ENCODE peak calls at places on chromosomes 11 and 22, in seven cellular contexts. One of them, this sample, is unnamed.

GRCh38 chr11:118342503-118343161 is at the start of gene CD3D:
- DNase-seq in cardiac fibroblast: no peak
- DNase-seq in AG04449: no peak
- DNase-seq in stomach: no peak
- DNase-seq in lung: no peak
- DNase-seq in GM12878: no peak
- DNase-seq in tibial nerve: no peak
- DNase-seq in this sample: no peak

GRCh38 chr11:21769188-21769587 is 423.7 kb upstream of the ANO5 start:
- DNase-seq in AG04449: no peak
- DNase-seq in GM12878: no peak
- DNase-seq in tibial nerve: no peak
- DNase-seq in stomach: no peak
- DNase-seq in lung: no peak
- DNase-seq in cardiac fibroblast: no peak
- DNase-seq in this sample: no peak

GRCh38 chr22:24525416-24526037 is 29.4 kb downstream of the GUCD1 start:
- DNase-seq in cardiac fibroblast: peak; percentile 78
- DNase-seq in tibial nerve: peak; percentile 82
- DNase-seq in lung: peak; percentile 85
- DNase-seq in AG04449: no peak
- DNase-seq in GM12878: peak; percentile 62
- DNase-seq in stomach: peak; percentile 78
- DNase-seq in this sample: peak; percentile 51

GRCh38 chr22:36953239-36954080 is 40.0 kb downstream of the CSF2RB start:
- DNase-seq in lung: no peak
- DNase-seq in stomach: no peak
- DNase-seq in tibial nerve: no peak
- DNase-seq in AG04449: no peak
- DNase-seq in GM12878: no peak
- DNase-seq in cardiac fibroblast: no peak
- DNase-seq in this sample: no peak

GRCh38 chr11:83666149-83666548 is 380.0 kb upstream of the CCDC90B start:
- DNase-seq in AG04449: no peak
- DNase-seq in stomach: no peak
- DNase-seq in cardiac fibroblast: no peak
- DNase-seq in GM12878: no peak
- DNase-seq in lung: no peak
- DNase-seq in tibial nerve: no peak
- DNase-seq in this sample: no peak

GRCh38 chr11:96391698-96392307 is 2.0 kb downstream of the JRKL start:
- DNase-seq in GM12878: no peak
- DNase-seq in cardiac fibroblast: peak; percentile 15
- DNase-seq in AG04449: no peak
- DNase-seq in stomach: no peak
- DNase-seq in lung: no peak
- DNase-seq in tibial nerve: no peak
- DNase-seq in this sample: no peak

GRCh38 chr11:22115470-22116037 is 77.3 kb upstream of the ANO5 start:
- DNase-seq in cardiac fibroblast: no peak
- DNase-seq in tibial nerve: no peak
- DNase-seq in GM12878: no peak
- DNase-seq in AG04449: no peak
- DNase-seq in lung: no peak
- DNase-seq in stomach: no peak
- DNase-seq in this sample: no peak

GRCh38 chr11:128521697-128522062 is 65.7 kb downstream of the ETS1 start:
- DNase-seq in GM12878: no peak
- DNase-seq in AG04449: no peak
- DNase-seq in stomach: no peak
- DNase-seq in lung: peak; percentile 40
- DNase-seq in tibial nerve: no peak
- DNase-seq in cardiac fibroblast: peak; percentile 50
- DNase-seq in this sample: no peak

GRCh38 chr11:116138280-116138679 is 634.1 kb upstream of the CADM1 start:
- DNase-seq in cardiac fibroblast: no peak
- DNase-seq in stomach: no peak
- DNase-seq in lung: no peak
- DNase-seq in tibial nerve: no peak
- DNase-seq in GM12878: no peak
- DNase-seq in AG04449: no peak
- DNase-seq in this sample: no peak

GRCh38 chr11:101128571-101129202 is 926 bp downstream of the PGR start:
- DNase-seq in lung: no peak
- DNase-seq in stomach: no peak
- DNase-seq in cardiac fibroblast: no peak
- DNase-seq in AG04449: no peak
- DNase-seq in tibial nerve: no peak
- DNase-seq in GM12878: no peak
- DNase-seq in this sample: no peak

GRCh38 chr11:66581261-66581660 is 11.6 kb downstream of the CCDC87 start:
- DNase-seq in lung: no peak
- DNase-seq in cardiac fibroblast: no peak
- DNase-seq in GM12878: no peak
- DNase-seq in AG04449: no peak
- DNase-seq in stomach: no peak
- DNase-seq in tibial nerve: no peak
- DNase-seq in this sample: no peak

GRCh38 chr11:118462178-118462577 is 25.9 kb downstream of the KMT2A start:
- DNase-seq in stomach: no peak
- DNase-seq in lung: no peak
- DNase-seq in AG04449: no peak
- DNase-seq in cardiac fibroblast: no peak
- DNase-seq in GM12878: no peak
- DNase-seq in tibial nerve: no peak
- DNase-seq in this sample: no peak

GRCh38 chr11:62666259-62666926 is 1.3 kb downstream of the CSKMT start:
- DNase-seq in GM12878: no peak
- DNase-seq in cardiac fibroblast: no peak
- DNase-seq in tibial nerve: no peak
- DNase-seq in lung: no peak
- DNase-seq in AG04449: no peak
- DNase-seq in stomach: no peak
- DNase-seq in this sample: no peak

GRCh38 chr11:22875869-22876473 is 15.7 kb upstream of the CCDC179 start:
- DNase-seq in lung: peak; percentile 55
- DNase-seq in AG04449: peak; percentile 58
- DNase-seq in stomach: peak; percentile 74
- DNase-seq in GM12878: peak; percentile 38
- DNase-seq in tibial nerve: peak; percentile 28
- DNase-seq in cardiac fibroblast: peak; percentile 92
- DNase-seq in this sample: peak; percentile 82

GRCh38 chr22:19885841-19886592 is 31.3 kb upstream of the GNB1L start:
- DNase-seq in GM12878: no peak
- DNase-seq in stomach: no peak
- DNase-seq in tibial nerve: no peak
- DNase-seq in cardiac fibroblast: no peak
- DNase-seq in AG04449: no peak
- DNase-seq in lung: no peak
- DNase-seq in this sample: no peak

GRCh38 chr11:1158681-1159525 is 1.1 kb downstream of the MUC5AC start:
- DNase-seq in AG04449: no peak
- DNase-seq in tibial nerve: no peak
- DNase-seq in GM12878: no peak
- DNase-seq in stomach: peak; percentile 42
- DNase-seq in cardiac fibroblast: no peak
- DNase-seq in lung: no peak
- DNase-seq in this sample: no peak

GRCh38 chr11:86138958-86139357 is 70.1 kb upstream of the PICALM start:
- DNase-seq in tibial nerve: no peak
- DNase-seq in AG04449: no peak
- DNase-seq in GM12878: peak; percentile 84
- DNase-seq in lung: no peak
- DNase-seq in stomach: no peak
- DNase-seq in cardiac fibroblast: no peak
- DNase-seq in this sample: no peak

GRCh38 chr11:19670030-19670761 is 42.4 kb upstream of the NAV2 start:
- DNase-seq in lung: no peak
- DNase-seq in AG04449: no peak
- DNase-seq in tibial nerve: no peak
- DNase-seq in GM12878: no peak
- DNase-seq in cardiac fibroblast: peak; percentile 50
- DNase-seq in stomach: no peak
- DNase-seq in this sample: peak; percentile 44

GRCh38 chr11:83070044-83070877 is 1.4 kb downstream of the RAB30 start:
- DNase-seq in GM12878: no peak
- DNase-seq in stomach: no peak
- DNase-seq in tibial nerve: no peak
- DNase-seq in AG04449: peak; percentile 29
- DNase-seq in lung: peak; percentile 41
- DNase-seq in cardiac fibroblast: peak; percentile 75
- DNase-seq in this sample: peak; percentile 50

GRCh38 chr22:43262990-43263644 is 76.2 kb upstream of the TTLL12 start:
- DNase-seq in GM12878: peak; percentile 12
- DNase-seq in lung: no peak
- DNase-seq in stomach: peak; percentile 37
- DNase-seq in cardiac fibroblast: no peak
- DNase-seq in tibial nerve: no peak
- DNase-seq in AG04449: no peak
- DNase-seq in this sample: no peak

GRCh38 chr11:3016861-3017260 is 24.7 kb upstream of the NAP1L4 start:
- DNase-seq in AG04449: no peak
- DNase-seq in stomach: no peak
- DNase-seq in lung: no peak
- DNase-seq in GM12878: no peak
- DNase-seq in cardiac fibroblast: no peak
- DNase-seq in tibial nerve: no peak
- DNase-seq in this sample: no peak
- TF ChIP-seq CTCF in AG04449: no peak
- TF ChIP-seq CTCF in stomach: no peak
- TF ChIP-seq CTCF in lung: no peak
- TF ChIP-seq CTCF in GM12878: peak; percentile 10
- TF ChIP-seq CTCF in cardiac fibroblast: no peak
- TF ChIP-seq CTCF in tibial nerve: no peak
- TF ChIP-seq CTCF in this sample: peak; percentile 16

DNA sequence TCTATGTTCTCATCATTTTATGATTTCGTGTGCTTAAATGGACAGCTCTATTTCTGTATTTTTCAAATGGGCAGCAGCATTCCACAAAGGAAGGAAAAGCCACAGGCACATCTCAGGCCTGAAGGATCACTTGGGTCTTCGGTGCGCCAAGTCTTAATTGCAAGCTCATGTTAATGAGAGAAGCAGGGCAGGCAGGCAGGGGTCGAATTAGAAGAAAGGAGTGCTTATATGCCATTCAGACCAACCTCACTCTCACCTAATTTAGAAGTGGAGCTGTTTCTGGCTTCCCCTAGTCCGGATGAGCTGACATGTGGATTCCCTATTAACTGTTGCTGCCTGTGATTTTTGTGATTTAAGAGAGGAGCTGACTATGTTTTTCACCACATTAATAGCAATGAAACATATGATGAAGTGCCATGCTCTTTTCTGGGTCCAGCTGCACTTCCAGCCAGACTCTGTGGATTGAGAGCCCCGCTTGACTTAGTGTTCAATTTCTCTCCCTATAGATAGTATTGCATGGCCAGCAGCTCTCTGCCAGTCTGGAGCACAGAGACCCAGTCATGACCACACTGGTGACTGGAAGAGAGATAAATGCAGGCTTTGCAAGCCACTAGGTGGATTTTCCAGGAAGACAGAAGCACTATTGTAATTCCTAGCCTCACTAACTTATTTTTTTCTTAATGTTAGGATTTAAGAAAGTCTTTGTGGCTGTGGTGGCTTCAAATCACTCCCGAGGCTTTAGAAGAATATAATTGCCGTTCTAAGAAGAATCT is 373.9 kb upstream of the FAT3 start:
- DNase-seq in tibial nerve: no peak
- DNase-seq in cardiac fibroblast: no peak
- DNase-seq in AG04449: no peak
- DNase-seq in stomach: no peak
- DNase-seq in lung: no peak
- DNase-seq in GM12878: no peak
- DNase-seq in this sample: no peak
- TF ChIP-seq CTCF in tibial nerve: no peak
- TF ChIP-seq CTCF in cardiac fibroblast: no peak
- TF ChIP-seq CTCF in AG04449: no peak
- TF ChIP-seq CTCF in stomach: no peak
- TF ChIP-seq CTCF in lung: no peak
- TF ChIP-seq CTCF in GM12878: no peak
- TF ChIP-seq CTCF in this sample: no peak

GRCh38 chr22:22408269-22408668 is 100.3 kb downstream of the ZNF280B start:
- DNase-seq in lung: no peak
- DNase-seq in cardiac fibroblast: no peak
- DNase-seq in tibial nerve: no peak
- DNase-seq in AG04449: no peak
- DNase-seq in stomach: no peak
- DNase-seq in GM12878: no peak
- DNase-seq in this sample: no peak

GRCh38 chr22:22407061-22407460 is 101.5 kb downstream of the ZNF280B start:
- DNase-seq in tibial nerve: no peak
- DNase-seq in stomach: no peak
- DNase-seq in AG04449: no peak
- DNase-seq in cardiac fibroblast: no peak
- DNase-seq in lung: no peak
- DNase-seq in GM12878: no peak
- DNase-seq in this sample: no peak

GRCh38 chr22:22410121-22410520 is 98.4 kb downstream of the ZNF280B start:
- DNase-seq in cardiac fibroblast: peak; percentile 14
- DNase-seq in stomach: no peak
- DNase-seq in GM12878: no peak
- DNase-seq in tibial nerve: peak; percentile 29
- DNase-seq in lung: no peak
- DNase-seq in AG04449: no peak
- DNase-seq in this sample: no peak

GRCh38 chr22:22410677-22411076 is 97.9 kb downstream of the ZNF280B start:
- DNase-seq in stomach: no peak
- DNase-seq in lung: no peak
- DNase-seq in GM12878: no peak
- DNase-seq in AG04449: no peak
- DNase-seq in tibial nerve: no peak
- DNase-seq in cardiac fibroblast: no peak
- DNase-seq in this sample: no peak

GRCh38 chr22:22408731-22409696 is 99.5 kb downstream of the ZNF280B start:
- DNase-seq in tibial nerve: no peak
- DNase-seq in GM12878: no peak
- DNase-seq in stomach: no peak
- DNase-seq in AG04449: no peak
- DNase-seq in cardiac fibroblast: peak; percentile 48
- DNase-seq in lung: no peak
- DNase-seq in this sample: no peak
- TF ChIP-seq CTCF in tibial nerve: peak; percentile 17
- TF ChIP-seq CTCF in GM12878: peak; percentile 40
- TF ChIP-seq CTCF in stomach: no peak
- TF ChIP-seq CTCF in AG04449: peak; percentile 50
- TF ChIP-seq CTCF in cardiac fibroblast: peak; percentile 54
- TF ChIP-seq CTCF in lung: no peak
- TF ChIP-seq CTCF in this sample: peak; percentile 70

DNA sequence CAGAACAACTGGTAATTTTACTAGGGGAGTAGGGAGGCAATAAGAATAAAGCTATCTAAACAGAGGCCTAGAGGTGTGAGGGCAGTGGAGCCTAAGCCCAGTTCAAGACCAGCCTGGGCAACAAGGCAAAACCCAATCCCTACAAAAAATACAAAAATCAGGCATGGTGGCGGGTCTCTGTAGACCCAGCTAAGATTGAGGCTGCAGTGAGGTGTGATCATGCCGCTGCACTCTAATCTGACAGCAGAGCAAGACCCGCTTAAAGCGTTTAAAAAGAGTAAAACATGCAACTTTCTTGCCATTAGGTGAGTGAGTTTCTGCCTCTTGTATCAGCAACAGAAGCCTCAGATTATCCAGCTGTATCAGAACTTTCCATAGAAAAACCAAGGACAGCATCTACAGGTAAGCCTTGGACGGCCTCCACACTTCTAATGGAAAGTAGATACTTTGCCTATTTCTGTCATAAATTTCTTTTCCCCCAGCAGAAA is 12.1 kb downstream of the TAF1D start:
- DNase-seq in AG04449: no peak
- DNase-seq in tibial nerve: no peak
- DNase-seq in stomach: no peak
- DNase-seq in cardiac fibroblast: no peak
- DNase-seq in GM12878: no peak
- DNase-seq in lung: no peak
- DNase-seq in this sample: no peak
- TF ChIP-seq CTCF in AG04449: no peak
- TF ChIP-seq CTCF in tibial nerve: no peak
- TF ChIP-seq CTCF in stomach: no peak
- TF ChIP-seq CTCF in cardiac fibroblast: no peak
- TF ChIP-seq CTCF in GM12878: no peak
- TF ChIP-seq CTCF in lung: no peak
- TF ChIP-seq CTCF in this sample: no peak